ENCODE peak calls at places on chromosomes 6 and 20, in five cellular contexts. Z is GM12878, R is H1, T is HepG2, G is K562. C is an unnamed sample.

GRCh38 chr6:137904822-137905617 is 38.0 kb downstream of the TNFAIP3 start:
- DNase-seq in G (peak), Z (no peak), R (no peak), T (no peak), C (no peak)

GRCh38 chr6:154602296-154602695 is 91.8 kb upstream of the CNKSR3 start:
- DNase-seq in R (no peak), G (no peak), Z (no peak), T (no peak), C (no peak)

GRCh38 chr6:2396856-2397640 is 151.6 kb upstream of the GMDS start:
- DNase-seq in R (no peak), G (no peak), Z (no peak), T (no peak), C (no peak)

GRCh38 chr6:128997880-128998279 is 114.9 kb downstream of the LAMA2 start:
- DNase-seq in T (no peak), R (no peak), Z (no peak), G (no peak), C (no peak)

GRCh38 chr6:143368426-143368825 is 82.1 kb downstream of the ADAT2 start:
- DNase-seq in Z (peak), G (peak), R (no peak), T (no peak), C (no peak)

GRCh38 chr6:27517928-27518787 is 45.3 kb upstream of the ZNF184 start:
- DNase-seq in R (no peak), T (no peak), Z (no peak), G (peak), C (no peak)

GRCh38 chr6:15441215-15441868 is 195.5 kb downstream of the JARID2 start:
- DNase-seq in R (no peak), T (peak), Z (no peak), G (peak), C (peak)

GRCh38 chr20:45909336-45909808 is 2.6 kb downstream of the PLTP start:
- DNase-seq in T (peak), Z (no peak), R (no peak), G (peak), C (no peak)

GRCh38 chr6:167957626-167958025 is 39.8 kb upstream of the KIF25 start:
- DNase-seq in R (no peak), Z (no peak), T (no peak), G (no peak), C (no peak)

GRCh38 chr6:8192067-8192466 is 89.7 kb upstream of the EEF1E1 start:
- DNase-seq in T (no peak), G (no peak), Z (no peak), R (no peak), C (peak)

GRCh38 chr6:102389994-102390393 is 996.5 kb downstream of the GRIK2 start:
- DNase-seq in R (no peak), Z (no peak), T (no peak), G (no peak), C (no peak)

GRCh38 chr20:38119446-38119845 is 45.6 kb downstream of the TGM2 start:
- DNase-seq in R (no peak), G (no peak), T (no peak), Z (no peak), C (no peak)

GRCh38 chr20:63053430-63054102 is 46.8 kb upstream of the BHLHE23 start:
- DNase-seq in R (peak), G (no peak), Z (no peak), T (no peak), C (no peak)

GRCh38 chr6:44388135-44388487 is 605 bp downstream of the CDC5L start:
- DNase-seq in G (no peak), T (no peak), Z (peak), R (no peak), C (peak)

GRCh38 chr6:4664911-4665310 is 111.3 kb upstream of the CDYL start:
- DNase-seq in G (no peak), T (no peak), Z (no peak), R (peak), C (no peak)

GRCh38 chr6:128836761-128837160 is 46.2 kb upstream of the LAMA2 start:
- DNase-seq in T (no peak), G (no peak), Z (no peak), R (no peak), C (no peak)

GRCh38 chr20:40583195-40583594 is 105.8 kb downstream of the MAFB start:
- DNase-seq in R (no peak), Z (no peak), T (no peak), G (no peak), C (no peak)

GRCh38 chr6:38776515-38776914 is 61.4 kb downstream of the DNAH8 start:
- DNase-seq in R (no peak), T (no peak), G (no peak), Z (no peak), C (no peak)

GRCh38 chr6:46023216-46023915 is 7.7 kb upstream of the CLIC5 start:
- DNase-seq in Z (no peak), R (no peak), T (no peak), G (no peak), C (no peak)

GRCh38 chr6:53793318-53793975 is 1.4 kb upstream of the LRRC1 start:
- DNase-seq in T (peak), G (no peak), R (peak), Z (no peak), C (peak)

DNA sequence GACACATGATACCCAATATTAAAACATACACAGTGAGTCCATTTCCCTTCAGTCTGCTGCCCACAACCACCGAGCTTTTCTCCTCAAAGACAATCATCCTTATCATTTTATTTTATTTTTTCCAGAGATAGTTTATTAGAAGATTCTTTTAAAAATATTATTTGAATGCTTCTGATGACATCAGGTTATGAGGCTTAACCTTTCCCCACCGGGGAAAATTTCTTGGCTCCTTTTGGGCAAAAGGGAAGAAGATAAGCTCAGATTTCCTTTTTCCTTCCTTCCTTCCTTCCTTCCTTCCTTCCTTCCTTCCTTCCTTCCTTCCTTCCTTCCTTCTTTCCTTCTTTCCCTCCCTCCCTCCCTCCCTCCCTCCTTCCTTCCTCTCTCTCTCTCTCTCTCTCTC is 149.5 kb upstream of the CITED2 start:
- DNase-seq in R (no peak), G (no peak), T (no peak), Z (no peak), C (no peak)
- H2AFZ ChIP-seq in R (no peak), G (no peak), T (no peak), Z (no peak), C (no peak)

DNA sequence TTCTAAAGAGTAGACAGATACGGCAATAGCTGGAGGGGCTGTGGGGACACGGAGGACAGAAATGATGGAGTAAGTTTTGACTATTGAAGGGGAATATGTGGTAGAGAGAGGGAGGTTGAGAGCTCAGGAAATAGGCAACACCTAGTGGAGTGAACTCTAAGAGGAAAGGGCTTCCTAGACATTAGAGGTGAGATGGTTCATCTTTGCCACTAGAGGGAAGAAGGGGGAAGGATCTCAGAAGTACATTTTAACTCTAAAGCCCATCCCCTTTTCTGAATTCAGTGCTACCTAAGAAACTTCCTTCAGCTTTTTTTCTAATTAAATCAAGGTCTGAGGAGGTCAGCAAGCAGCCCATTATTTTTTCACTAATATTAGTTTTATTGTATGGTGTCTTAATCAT is 689.4 kb upstream of the MAP3K7 start:
- DNase-seq in Z (no peak), T (peak), G (peak), R (no peak), C (peak)
- TF ChIP-seq POLR2AphosphoS5 in Z (no peak), T (no peak), G (no peak), R (no peak), C (no peak)

GRCh38 chr6:92485487-92485886 is 933.9 kb downstream of the EPHA7 start:
- DNase-seq in Z (no peak), G (no peak), T (no peak), R (no peak), C (no peak)
- TF ChIP-seq CREB1 in Z (no peak), G (no peak), T (no peak), R (no peak), C (no peak)

GRCh38 chr20:22515264-22515663 is 69.1 kb downstream of the FOXA2 start:
- DNase-seq in T (no peak), G (no peak), Z (no peak), R (no peak), C (no peak)

GRCh38 chr20:22513574-22513973 is 70.8 kb downstream of the FOXA2 start:
- DNase-seq in Z (no peak), T (peak), G (no peak), R (no peak), C (no peak)

GRCh38 chr20:22512911-22513489 is 71.4 kb downstream of the FOXA2 start:
- DNase-seq in R (no peak), T (no peak), Z (no peak), G (no peak), C (no peak)

GRCh38 chr20:22509090-22509938 is 75.1 kb downstream of the FOXA2 start:
- DNase-seq in G (no peak), R (no peak), T (peak), Z (no peak), C (no peak)

DNA sequence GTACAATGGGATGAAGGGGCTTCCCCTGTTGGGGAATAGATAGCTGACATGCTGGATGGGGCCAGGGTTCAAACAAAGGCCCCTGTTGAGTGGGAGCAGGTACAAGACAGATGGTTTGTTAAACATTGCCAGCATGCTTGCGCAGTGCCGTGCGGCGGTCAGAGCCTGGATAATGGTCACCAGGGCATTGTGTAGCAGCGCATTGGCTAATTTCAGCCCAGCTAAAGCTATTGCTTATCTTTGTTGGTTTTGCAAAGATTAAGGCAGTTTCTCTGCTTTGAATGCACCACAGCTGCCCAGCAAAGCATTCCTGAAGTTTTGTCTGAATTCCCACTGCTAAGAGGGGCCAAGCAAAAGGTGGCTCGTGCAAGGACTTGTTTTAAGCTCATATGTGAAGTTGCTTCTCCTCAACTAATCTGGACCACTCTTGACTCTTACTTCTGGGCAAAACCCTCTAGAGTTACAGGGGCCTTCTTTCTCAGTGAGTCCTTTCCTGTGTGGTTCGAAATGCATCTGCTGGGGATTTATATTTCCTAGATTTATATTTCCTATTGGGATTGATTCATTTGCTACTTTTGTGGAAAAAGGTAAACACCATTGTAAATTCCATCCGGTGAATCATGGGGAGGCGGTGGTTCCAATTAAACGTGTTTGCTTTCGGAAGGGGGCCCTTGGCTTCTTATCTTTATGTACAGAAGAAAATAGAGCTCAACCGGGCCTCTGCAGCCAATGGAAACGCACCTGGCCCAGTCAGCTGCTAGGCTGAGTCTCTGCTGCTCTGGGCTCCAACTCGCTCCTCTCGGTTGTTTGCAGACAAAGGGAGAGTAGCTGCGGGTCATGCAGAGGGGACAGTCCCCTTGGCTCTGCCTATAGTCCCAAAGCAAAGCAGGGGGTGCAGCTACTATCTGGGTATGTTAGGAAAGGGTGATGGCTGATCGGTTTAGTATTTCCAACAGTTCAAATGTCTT is 72.1 kb downstream of the FOXA2 start:
- DNase-seq in Z (no peak), R (no peak), T (peak), G (peak), C (peak)
- H2AFZ ChIP-seq in Z (no peak), R (peak), T (no peak), G (peak), C (peak)

GRCh38 chr6:136593748-136594490 is 43.7 kb upstream of the MAP7 start:
- DNase-seq in Z (peak), G (peak), T (peak), R (no peak), C (peak)
- TF ChIP-seq POLR2AphosphoS5 in Z (peak), G (no peak), T (no peak), R (no peak), C (no peak)

GRCh38 chr20:2847802-2848201 is 7.3 kb downstream of the VPS16 start:
- DNase-seq in G (no peak), R (no peak), T (no peak), Z (no peak), C (no peak)

GRCh38 chr20:2849529-2849928 is 9.0 kb downstream of the VPS16 start:
- DNase-seq in R (no peak), Z (no peak), T (no peak), G (no peak), C (no peak)

GRCh38 chr20:2846698-2847097 is 6.2 kb downstream of the VPS16 start:
- DNase-seq in Z (no peak), R (no peak), G (no peak), T (no peak), C (no peak)

GRCh38 chr20:2840967-2841531 is 504 bp downstream of the VPS16 start:
- DNase-seq in Z (no peak), T (peak), G (peak), R (peak), C (peak)

GRCh38 chr20:2845607-2846006 is 5.1 kb downstream of the VPS16 start:
- DNase-seq in G (no peak), R (no peak), Z (no peak), T (no peak), C (no peak)
- TF ChIP-seq CREB1 in G (no peak), R (no peak), Z (no peak), T (no peak), C (no peak)

GRCh38 chr6:125940691-125941090 is 15.9 kb upstream of the HINT3 start:
- DNase-seq in Z (no peak), G (no peak), T (no peak), R (no peak), C (no peak)
- H2AFZ ChIP-seq in Z (no peak), G (peak), T (no peak), R (peak), C (peak)

DNA sequence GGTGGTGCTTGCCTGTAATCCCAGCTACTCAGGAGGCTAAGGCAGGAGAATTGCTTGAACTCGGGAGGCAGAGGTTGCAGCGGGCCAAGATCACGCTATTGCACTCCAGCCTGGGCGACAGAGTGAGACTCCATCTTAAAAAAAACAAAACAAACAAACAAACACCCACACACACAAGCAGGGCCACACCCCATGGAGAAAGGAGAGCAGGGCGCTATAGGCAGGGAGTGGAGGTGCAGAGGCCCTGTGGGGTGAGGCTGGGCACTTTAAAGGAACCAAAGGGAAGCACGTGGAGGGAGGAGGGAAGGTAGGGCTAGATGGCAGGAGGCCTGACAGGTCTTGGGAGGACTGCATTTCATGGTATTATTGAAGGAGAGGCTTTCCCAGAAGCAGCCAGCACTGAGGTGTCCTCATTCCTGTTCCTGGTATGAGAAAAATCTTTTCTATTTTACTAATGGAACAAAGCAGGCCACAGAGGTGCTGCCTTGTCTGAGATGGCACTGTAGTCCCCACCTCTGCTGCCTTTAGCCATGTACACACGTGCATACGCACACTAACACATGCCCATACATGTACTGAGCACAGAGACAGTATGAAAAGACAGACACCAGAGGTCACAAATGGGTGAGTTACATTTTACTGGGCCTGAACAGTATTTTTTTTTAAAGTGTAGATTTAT is 44.0 kb downstream of the BCAS4 start:
- DNase-seq in G (no peak), T (no peak), R (no peak), Z (no peak), C (no peak)
- TF ChIP-seq POLR2AphosphoS5 in G (no peak), T (no peak), R (no peak), Z (no peak), C (no peak)

GRCh38 chr6:1324926-1325325 is 13.0 kb downstream of the FOXQ1 start:
- DNase-seq in T (peak), R (no peak), Z (no peak), G (no peak), C (no peak)

GRCh38 chr6:1327630-1328029 is 15.7 kb downstream of the FOXQ1 start:
- DNase-seq in R (no peak), T (no peak), G (no peak), Z (no peak), C (no peak)

GRCh38 chr6:1328129-1328528 is 16.2 kb downstream of the FOXQ1 start:
- DNase-seq in G (no peak), Z (no peak), R (no peak), T (no peak), C (no peak)

GRCh38 chr6:1326535-1327121 is 14.7 kb downstream of the FOXQ1 start:
- DNase-seq in R (no peak), T (no peak), G (no peak), Z (no peak), C (no peak)

DNA sequence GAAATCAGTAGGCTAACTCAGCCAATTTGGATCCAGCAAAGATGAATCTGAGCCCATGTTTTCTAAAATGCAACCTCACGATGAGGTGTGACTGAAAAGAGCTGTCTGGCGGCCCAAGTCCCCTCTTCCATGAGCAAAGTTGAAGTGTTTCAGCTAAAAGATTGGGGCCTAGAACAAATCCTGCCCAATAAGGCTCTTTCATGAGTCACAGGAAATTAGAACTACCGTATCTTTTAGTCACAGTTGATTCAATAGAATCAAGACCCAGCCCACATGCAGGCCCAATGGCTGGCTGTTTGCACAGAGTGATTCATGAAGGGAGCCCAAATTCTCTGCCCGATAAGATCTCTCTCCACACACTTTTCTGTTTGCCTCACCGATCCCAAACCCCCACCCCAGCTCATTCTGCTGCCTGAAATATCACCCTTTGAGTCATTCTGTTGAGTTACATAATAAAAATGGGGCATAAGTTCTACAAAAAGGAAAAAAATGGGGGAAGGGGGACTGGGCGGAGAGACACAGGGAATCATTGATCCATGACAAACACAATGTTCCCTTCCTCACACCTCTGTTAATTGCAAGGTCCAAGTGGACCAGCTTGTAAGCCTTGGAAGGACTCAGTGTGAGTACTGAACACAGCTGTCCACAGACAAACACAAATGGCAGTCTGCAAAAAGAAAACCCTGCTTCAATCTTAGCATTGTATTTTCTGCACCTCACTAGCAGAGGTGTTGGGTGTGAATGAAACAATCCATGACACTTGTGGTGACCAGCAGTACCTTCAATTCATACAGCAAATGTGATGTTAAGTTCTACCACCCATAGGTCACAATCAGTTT is 13.8 kb downstream of the FOXQ1 start:
- DNase-seq in R (no peak), G (no peak), Z (no peak), T (peak), C (no peak)
- TF ChIP-seq CREB1 in R (no peak), G (no peak), Z (no peak), T (no peak), C (no peak)

GRCh38 chr20:9839626-9840025 is 750 bp upstream of the PAK5 start:
- DNase-seq in R (no peak), G (no peak), T (no peak), Z (no peak), C (no peak)
- H2AFZ ChIP-seq in R (peak), G (no peak), T (no peak), Z (no peak), C (peak)